ENCODE peak calls at places on chromosome 12, in seven cellular contexts. One of them, this sample, is unnamed.

GRCh38 chr12:110936367-110937103 is 16.2 kb upstream of the MYL2 start:
- DNase-seq in AG10803: no peak
- DNase-seq in mucosa of descending colon: no peak
- DNase-seq in lower leg skin: peak
- DNase-seq in HL-60: no peak
- DNase-seq in stomach: no peak
- DNase-seq in endothelial cell of umbilical vein: no peak
- DNase-seq in this sample: no peak

GRCh38 chr12:47832263-47832933 is 12.7 kb upstream of the HDAC7 start:
- DNase-seq in AG10803: no peak
- DNase-seq in mucosa of descending colon: no peak
- DNase-seq in lower leg skin: no peak
- DNase-seq in HL-60: no peak
- DNase-seq in stomach: no peak
- DNase-seq in endothelial cell of umbilical vein: no peak
- DNase-seq in this sample: no peak

GRCh38 chr12:3171195-3171591 is 94.0 kb downstream of the TSPAN9 start:
- DNase-seq in AG10803: no peak
- DNase-seq in mucosa of descending colon: no peak
- DNase-seq in lower leg skin: no peak
- DNase-seq in HL-60: no peak
- DNase-seq in stomach: no peak
- DNase-seq in endothelial cell of umbilical vein: no peak
- DNase-seq in this sample: no peak

GRCh38 chr12:13165578-13166120 is 30.9 kb upstream of the EMP1 start:
- DNase-seq in AG10803: peak
- DNase-seq in mucosa of descending colon: peak
- DNase-seq in lower leg skin: peak
- DNase-seq in HL-60: peak
- DNase-seq in stomach: peak
- DNase-seq in endothelial cell of umbilical vein: peak
- DNase-seq in this sample: no peak

GRCh38 chr12:6341439-6342139 is at the start of gene TNFRSF1A:
- DNase-seq in AG10803: peak
- DNase-seq in mucosa of descending colon: peak
- DNase-seq in lower leg skin: peak
- DNase-seq in HL-60: peak
- DNase-seq in stomach: peak
- DNase-seq in endothelial cell of umbilical vein: peak
- DNase-seq in this sample: no peak

GRCh38 chr12:32533971-32534590 is 134.7 kb downstream of the FGD4 start:
- DNase-seq in AG10803: peak
- DNase-seq in mucosa of descending colon: peak
- DNase-seq in lower leg skin: peak
- DNase-seq in HL-60: no peak
- DNase-seq in stomach: peak
- DNase-seq in endothelial cell of umbilical vein: peak
- DNase-seq in this sample: peak

GRCh38 chr12:40632933-40633332 is 59.3 kb upstream of the CNTN1 start:
- DNase-seq in AG10803: no peak
- DNase-seq in mucosa of descending colon: no peak
- DNase-seq in lower leg skin: no peak
- DNase-seq in HL-60: no peak
- DNase-seq in stomach: no peak
- DNase-seq in endothelial cell of umbilical vein: no peak
- DNase-seq in this sample: no peak

GRCh38 chr12:123850246-123851134 is 88.4 kb downstream of the DNAH10 start:
- DNase-seq in AG10803: no peak
- DNase-seq in mucosa of descending colon: no peak
- DNase-seq in lower leg skin: no peak
- DNase-seq in HL-60: no peak
- DNase-seq in stomach: no peak
- DNase-seq in endothelial cell of umbilical vein: no peak
- DNase-seq in this sample: no peak

GRCh38 chr12:1608783-1609119 is 14.4 kb upstream of the FBXL14 start:
- DNase-seq in AG10803: peak
- DNase-seq in mucosa of descending colon: no peak
- DNase-seq in lower leg skin: no peak
- DNase-seq in HL-60: no peak
- DNase-seq in stomach: no peak
- DNase-seq in endothelial cell of umbilical vein: no peak
- DNase-seq in this sample: no peak

GRCh38 chr12:124745891-124746570 is 117.6 kb downstream of the SCARB1 start:
- DNase-seq in AG10803: peak
- DNase-seq in mucosa of descending colon: peak
- DNase-seq in lower leg skin: peak
- DNase-seq in HL-60: no peak
- DNase-seq in stomach: peak
- DNase-seq in endothelial cell of umbilical vein: peak
- DNase-seq in this sample: peak

GRCh38 chr12:38175538-38175937 is 141.0 kb upstream of the ALG10B start:
- DNase-seq in AG10803: no peak
- DNase-seq in mucosa of descending colon: no peak
- DNase-seq in lower leg skin: no peak
- DNase-seq in HL-60: no peak
- DNase-seq in stomach: no peak
- DNase-seq in endothelial cell of umbilical vein: no peak
- DNase-seq in this sample: no peak

GRCh38 chr12:119593578-119594398 is at the start of gene TMEM233:
- DNase-seq in AG10803: no peak
- DNase-seq in mucosa of descending colon: no peak
- DNase-seq in lower leg skin: no peak
- DNase-seq in HL-60: no peak
- DNase-seq in stomach: no peak
- DNase-seq in endothelial cell of umbilical vein: no peak
- DNase-seq in this sample: no peak

GRCh38 chr12:119258149-119258548 is 76.4 kb upstream of the CCDC60 start:
- DNase-seq in AG10803: no peak
- DNase-seq in mucosa of descending colon: no peak
- DNase-seq in lower leg skin: no peak
- DNase-seq in HL-60: no peak
- DNase-seq in stomach: no peak
- DNase-seq in endothelial cell of umbilical vein: no peak
- DNase-seq in this sample: no peak

GRCh38 chr12:109130297-109130696 is 13.9 kb downstream of the ACACB start:
- DNase-seq in AG10803: no peak
- DNase-seq in mucosa of descending colon: no peak
- DNase-seq in lower leg skin: peak
- DNase-seq in HL-60: no peak
- DNase-seq in stomach: no peak
- DNase-seq in endothelial cell of umbilical vein: no peak
- DNase-seq in this sample: no peak

GRCh38 chr12:21221778-21222177 is 90.8 kb downstream of the SLCO1B1 start:
- DNase-seq in AG10803: no peak
- DNase-seq in mucosa of descending colon: no peak
- DNase-seq in lower leg skin: no peak
- DNase-seq in HL-60: no peak
- DNase-seq in stomach: no peak
- DNase-seq in endothelial cell of umbilical vein: no peak
- DNase-seq in this sample: no peak

GRCh38 chr12:65741662-65742480 is 82.4 kb upstream of the HMGA2 start:
- DNase-seq in AG10803: peak
- DNase-seq in mucosa of descending colon: peak
- DNase-seq in lower leg skin: no peak
- DNase-seq in HL-60: no peak
- DNase-seq in stomach: no peak
- DNase-seq in endothelial cell of umbilical vein: peak
- DNase-seq in this sample: no peak

GRCh38 chr12:63387736-63388135 is 236.7 kb upstream of the AVPR1A start:
- DNase-seq in AG10803: no peak
- DNase-seq in mucosa of descending colon: no peak
- DNase-seq in lower leg skin: no peak
- DNase-seq in HL-60: no peak
- DNase-seq in stomach: no peak
- DNase-seq in endothelial cell of umbilical vein: no peak
- DNase-seq in this sample: no peak

GRCh38 chr12:107912421-107913004 is 138.0 kb downstream of the ASCL4 start:
- DNase-seq in AG10803: peak
- DNase-seq in mucosa of descending colon: peak
- DNase-seq in lower leg skin: no peak
- DNase-seq in HL-60: no peak
- DNase-seq in stomach: peak
- DNase-seq in endothelial cell of umbilical vein: peak
- DNase-seq in this sample: no peak

GRCh38 chr12:49253033-49253623 is 11.8 kb upstream of the TUBA1C start:
- DNase-seq in AG10803: no peak
- DNase-seq in mucosa of descending colon: no peak
- DNase-seq in lower leg skin: no peak
- DNase-seq in HL-60: no peak
- DNase-seq in stomach: no peak
- DNase-seq in endothelial cell of umbilical vein: no peak
- DNase-seq in this sample: no peak

GRCh38 chr12:42584539-42585174 is 4.9 kb downstream of the PRICKLE1 start:
- DNase-seq in AG10803: no peak
- DNase-seq in mucosa of descending colon: no peak
- DNase-seq in lower leg skin: no peak
- DNase-seq in HL-60: no peak
- DNase-seq in stomach: no peak
- DNase-seq in endothelial cell of umbilical vein: peak
- DNase-seq in this sample: no peak

GRCh38 chr12:42587564-42588307 is 1.8 kb downstream of the PRICKLE1 start:
- DNase-seq in AG10803: no peak
- DNase-seq in mucosa of descending colon: no peak
- DNase-seq in lower leg skin: no peak
- DNase-seq in HL-60: no peak
- DNase-seq in stomach: no peak
- DNase-seq in endothelial cell of umbilical vein: peak
- DNase-seq in this sample: no peak

GRCh38 chr12:42585175-42585845 is 4.2 kb downstream of the PRICKLE1 start:
- DNase-seq in AG10803: no peak
- DNase-seq in mucosa of descending colon: no peak
- DNase-seq in lower leg skin: no peak
- DNase-seq in HL-60: no peak
- DNase-seq in stomach: no peak
- DNase-seq in endothelial cell of umbilical vein: peak
- DNase-seq in this sample: no peak

GRCh38 chr12:42585846-42586226 is 3.7 kb downstream of the PRICKLE1 start:
- DNase-seq in AG10803: no peak
- DNase-seq in mucosa of descending colon: no peak
- DNase-seq in lower leg skin: no peak
- DNase-seq in HL-60: peak
- DNase-seq in stomach: no peak
- DNase-seq in endothelial cell of umbilical vein: peak
- DNase-seq in this sample: no peak

GRCh38 chr12:42586268-42586667 is 3.3 kb downstream of the PRICKLE1 start:
- DNase-seq in AG10803: no peak
- DNase-seq in mucosa of descending colon: no peak
- DNase-seq in lower leg skin: no peak
- DNase-seq in HL-60: no peak
- DNase-seq in stomach: no peak
- DNase-seq in endothelial cell of umbilical vein: peak
- DNase-seq in this sample: no peak
- TF ChIP-seq CTCF in AG10803: no peak
- TF ChIP-seq CTCF in mucosa of descending colon: no peak
- TF ChIP-seq CTCF in lower leg skin: no peak
- TF ChIP-seq CTCF in HL-60: no peak
- TF ChIP-seq CTCF in stomach: no peak
- TF ChIP-seq CTCF in endothelial cell of umbilical vein: peak
- TF ChIP-seq CTCF in this sample: peak

DNA sequence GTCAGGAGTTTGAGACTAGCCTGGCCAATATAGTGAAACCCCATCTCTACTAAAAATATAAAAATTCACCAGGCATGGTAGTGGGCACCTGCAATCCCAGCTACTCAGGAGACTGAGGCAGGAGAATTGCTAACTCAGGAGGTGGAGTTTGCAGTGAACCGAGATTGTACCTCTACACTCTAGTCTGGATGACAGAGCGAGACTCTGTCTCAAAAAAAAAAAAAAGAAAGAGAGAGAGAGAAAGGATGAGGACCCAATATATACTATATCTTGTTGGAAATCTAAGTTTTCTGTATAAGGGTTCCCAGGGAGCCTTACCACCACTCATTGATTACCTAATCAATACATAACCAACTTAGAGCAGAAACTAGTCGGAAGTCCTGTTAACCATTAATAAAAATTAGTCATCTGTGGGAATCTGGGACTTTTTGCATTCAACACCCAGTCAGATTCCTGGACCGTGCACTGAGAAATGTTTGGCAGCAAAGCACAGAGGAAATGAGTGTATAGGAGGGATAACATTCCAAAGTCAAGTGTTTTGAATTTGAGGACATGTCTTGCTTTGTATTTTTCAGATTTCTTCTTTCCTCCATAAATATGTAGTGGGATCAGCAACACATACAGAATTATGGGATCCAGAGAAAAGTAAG is 44.8 kb upstream of the NR2C1 start:
- DNase-seq in AG10803: peak
- DNase-seq in mucosa of descending colon: no peak
- DNase-seq in lower leg skin: no peak
- DNase-seq in HL-60: no peak
- DNase-seq in stomach: no peak
- DNase-seq in endothelial cell of umbilical vein: peak
- DNase-seq in this sample: peak
- H3K4me3 ChIP-seq in AG10803: no peak
- H3K4me3 ChIP-seq in mucosa of descending colon: no peak
- H3K4me3 ChIP-seq in lower leg skin: no peak
- H3K4me3 ChIP-seq in HL-60: no peak
- H3K4me3 ChIP-seq in stomach: no peak
- H3K4me3 ChIP-seq in endothelial cell of umbilical vein: no peak
- H3K4me3 ChIP-seq in this sample: no peak

DNA sequence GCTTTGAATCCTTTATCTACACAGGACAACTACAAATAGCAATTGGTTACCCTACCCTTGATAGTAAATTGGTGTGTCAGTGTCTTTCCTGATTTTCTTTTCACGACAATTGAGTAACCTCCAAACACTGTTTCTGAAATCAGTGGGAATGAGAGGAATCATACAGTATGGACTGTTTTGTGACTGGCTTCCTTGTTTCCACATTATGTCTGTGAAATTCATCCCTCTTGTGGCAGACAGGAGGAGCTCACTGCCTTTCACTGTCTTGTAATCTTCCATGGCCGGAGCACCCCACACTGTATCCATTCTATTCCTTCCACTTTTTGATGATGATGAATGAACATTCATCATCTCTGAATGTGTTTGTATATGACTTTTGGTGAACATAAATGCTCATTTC is 164.0 kb upstream of the PZP start:
- DNase-seq in AG10803: peak
- DNase-seq in mucosa of descending colon: no peak
- DNase-seq in lower leg skin: no peak
- DNase-seq in HL-60: no peak
- DNase-seq in stomach: no peak
- DNase-seq in endothelial cell of umbilical vein: peak
- DNase-seq in this sample: no peak
- TF ChIP-seq CTCF in AG10803: peak
- TF ChIP-seq CTCF in mucosa of descending colon: no peak
- TF ChIP-seq CTCF in lower leg skin: no peak
- TF ChIP-seq CTCF in HL-60: no peak
- TF ChIP-seq CTCF in stomach: no peak
- TF ChIP-seq CTCF in endothelial cell of umbilical vein: peak
- TF ChIP-seq CTCF in this sample: peak

GRCh38 chr12:80698847-80699542 is 8.4 kb upstream of the MYF6 start:
- DNase-seq in AG10803: no peak
- DNase-seq in mucosa of descending colon: no peak
- DNase-seq in lower leg skin: no peak
- DNase-seq in HL-60: no peak
- DNase-seq in stomach: no peak
- DNase-seq in endothelial cell of umbilical vein: no peak
- DNase-seq in this sample: no peak
- H3K4me3 ChIP-seq in AG10803: no peak
- H3K4me3 ChIP-seq in mucosa of descending colon: no peak
- H3K4me3 ChIP-seq in lower leg skin: no peak
- H3K4me3 ChIP-seq in HL-60: no peak
- H3K4me3 ChIP-seq in stomach: no peak
- H3K4me3 ChIP-seq in endothelial cell of umbilical vein: no peak
- H3K4me3 ChIP-seq in this sample: no peak